ENCODE peak calls at places on chromosome 16, in four cellular contexts. One of them, this sample, is unnamed.

GRCh38 chr16:19284207-19284606 is 1.3 kb upstream of the CLEC19A start:
- DNase-seq in fibroblast of mammary gland: peak
- DNase-seq in lower leg skin: peak
- DNase-seq in cardiac muscle cell: no peak
- DNase-seq in this sample: no peak

GRCh38 chr16:72199938-72200337 is 28.0 kb upstream of the PMFBP1 start:
- DNase-seq in lower leg skin: peak
- DNase-seq in cardiac muscle cell: no peak
- DNase-seq in fibroblast of mammary gland: no peak
- DNase-seq in this sample: no peak

GRCh38 chr16:4869147-4869790 is 22.0 kb downstream of the UBN1 start:
- DNase-seq in cardiac muscle cell: no peak
- DNase-seq in fibroblast of mammary gland: no peak
- DNase-seq in lower leg skin: peak
- DNase-seq in this sample: no peak

GRCh38 chr16:73730496-73731090 is 566.0 kb upstream of the PSMD7 start:
- DNase-seq in fibroblast of mammary gland: no peak
- DNase-seq in lower leg skin: no peak
- DNase-seq in cardiac muscle cell: no peak
- DNase-seq in this sample: no peak

GRCh38 chr16:64417711-64418227 is 704.1 kb downstream of the CDH11 start:
- DNase-seq in fibroblast of mammary gland: peak
- DNase-seq in cardiac muscle cell: peak
- DNase-seq in lower leg skin: no peak
- DNase-seq in this sample: no peak

GRCh38 chr16:52547834-52548215 is 882 bp upstream of the TOX3 start:
- DNase-seq in cardiac muscle cell: no peak
- DNase-seq in lower leg skin: no peak
- DNase-seq in fibroblast of mammary gland: no peak
- DNase-seq in this sample: no peak

GRCh38 chr16:29857133-29857760 is 5.8 kb downstream of the CDIPT start:
- DNase-seq in cardiac muscle cell: peak
- DNase-seq in fibroblast of mammary gland: peak
- DNase-seq in lower leg skin: no peak
- DNase-seq in this sample: peak

GRCh38 chr16:21130811-21131210 is 19.8 kb downstream of the DNAH3 start:
- DNase-seq in cardiac muscle cell: no peak
- DNase-seq in fibroblast of mammary gland: no peak
- DNase-seq in lower leg skin: no peak
- DNase-seq in this sample: no peak

GRCh38 chr16:84467256-84467655 is 37.2 kb downstream of the MEAK7 start:
- DNase-seq in lower leg skin: no peak
- DNase-seq in cardiac muscle cell: no peak
- DNase-seq in fibroblast of mammary gland: no peak
- DNase-seq in this sample: no peak

GRCh38 chr16:85912271-85912974 is 13.5 kb downstream of the IRF8 start:
- DNase-seq in cardiac muscle cell: peak
- DNase-seq in lower leg skin: no peak
- DNase-seq in fibroblast of mammary gland: peak
- DNase-seq in this sample: no peak

GRCh38 chr16:52528393-52529080 is 18.4 kb downstream of the TOX3 start:
- DNase-seq in fibroblast of mammary gland: no peak
- DNase-seq in cardiac muscle cell: no peak
- DNase-seq in lower leg skin: no peak
- DNase-seq in this sample: no peak

GRCh38 chr16:21101631-21102420 is 48.8 kb downstream of the DNAH3 start:
- DNase-seq in lower leg skin: peak
- DNase-seq in fibroblast of mammary gland: peak
- DNase-seq in cardiac muscle cell: peak
- DNase-seq in this sample: no peak

GRCh38 chr16:16025214-16025968 is 76.0 kb downstream of the ABCC1 start:
- DNase-seq in cardiac muscle cell: peak
- DNase-seq in lower leg skin: no peak
- DNase-seq in fibroblast of mammary gland: peak
- DNase-seq in this sample: no peak

GRCh38 chr16:3020604-3021448 is 658 bp downstream of the TNFRSF12A start:
- DNase-seq in cardiac muscle cell: peak
- DNase-seq in lower leg skin: peak
- DNase-seq in fibroblast of mammary gland: peak
- DNase-seq in this sample: peak

GRCh38 chr16:87602821-87603683 is 744 bp downstream of the JPH3 start:
- DNase-seq in fibroblast of mammary gland: no peak
- DNase-seq in lower leg skin: no peak
- DNase-seq in cardiac muscle cell: no peak
- DNase-seq in this sample: no peak

GRCh38 chr16:89552913-89553312 is 7.6 kb upstream of the RPL13 start:
- DNase-seq in cardiac muscle cell: no peak
- DNase-seq in fibroblast of mammary gland: no peak
- DNase-seq in lower leg skin: no peak
- DNase-seq in this sample: no peak

GRCh38 chr16:30977502-30977901 is 7.5 kb upstream of the HSD3B7 start:
- DNase-seq in cardiac muscle cell: no peak
- DNase-seq in fibroblast of mammary gland: peak
- DNase-seq in lower leg skin: no peak
- DNase-seq in this sample: no peak

GRCh38 chr16:88195021-88195581 is 187.7 kb upstream of the ZNF469 start:
- DNase-seq in lower leg skin: no peak
- DNase-seq in cardiac muscle cell: no peak
- DNase-seq in fibroblast of mammary gland: peak
- DNase-seq in this sample: no peak

GRCh38 chr16:14509055-14509454 is 121.0 kb downstream of the PARN start:
- DNase-seq in cardiac muscle cell: peak
- DNase-seq in fibroblast of mammary gland: peak
- DNase-seq in lower leg skin: no peak
- DNase-seq in this sample: no peak

GRCh38 chr16:8858994-8859912 is 9.6 kb downstream of the CARHSP1 start:
- DNase-seq in cardiac muscle cell: no peak
- DNase-seq in lower leg skin: no peak
- DNase-seq in fibroblast of mammary gland: no peak
- DNase-seq in this sample: no peak

GRCh38 chr16:82092711-82093110 is 57.7 kb downstream of the HSD17B2 start:
- DNase-seq in lower leg skin: no peak
- DNase-seq in fibroblast of mammary gland: no peak
- DNase-seq in cardiac muscle cell: no peak
- DNase-seq in this sample: no peak

GRCh38 chr16:15440852-15441251 is 6.5 kb downstream of the BMERB1 start:
- DNase-seq in lower leg skin: no peak
- DNase-seq in fibroblast of mammary gland: peak
- DNase-seq in cardiac muscle cell: peak
- DNase-seq in this sample: no peak

GRCh38 chr16:75695708-75696107 is 5.6 kb downstream of the DUXB start:
- DNase-seq in lower leg skin: no peak
- DNase-seq in fibroblast of mammary gland: peak
- DNase-seq in cardiac muscle cell: no peak
- DNase-seq in this sample: no peak

GRCh38 chr16:3696425-3697218 is 20.7 kb downstream of the TRAP1 start:
- DNase-seq in fibroblast of mammary gland: peak
- DNase-seq in lower leg skin: no peak
- DNase-seq in cardiac muscle cell: peak
- DNase-seq in this sample: peak

GRCh38 chr16:59688006-59688405 is 953.9 kb upstream of the GOT2 start:
- DNase-seq in lower leg skin: no peak
- DNase-seq in fibroblast of mammary gland: no peak
- DNase-seq in cardiac muscle cell: no peak
- DNase-seq in this sample: no peak

GRCh38 chr16:67199808-67200198 is 872 bp downstream of the ELMO3 start:
- DNase-seq in cardiac muscle cell: no peak
- DNase-seq in lower leg skin: no peak
- DNase-seq in fibroblast of mammary gland: no peak
- DNase-seq in this sample: no peak

GRCh38 chr16:67197704-67198103 is 1.2 kb upstream of the ELMO3 start:
- DNase-seq in fibroblast of mammary gland: no peak
- DNase-seq in cardiac muscle cell: no peak
- DNase-seq in lower leg skin: no peak
- DNase-seq in this sample: no peak

GRCh38 chr16:67200491-67200890 is 1.6 kb downstream of the ELMO3 start:
- DNase-seq in fibroblast of mammary gland: no peak
- DNase-seq in cardiac muscle cell: no peak
- DNase-seq in lower leg skin: no peak
- DNase-seq in this sample: no peak

GRCh38 chr16:67198238-67198734 is 645 bp upstream of the ELMO3 start:
- DNase-seq in lower leg skin: no peak
- DNase-seq in fibroblast of mammary gland: peak
- DNase-seq in cardiac muscle cell: peak
- DNase-seq in this sample: no peak

GRCh38 chr16:67199011-67199807 is at the start of gene ELMO3:
- DNase-seq in cardiac muscle cell: no peak
- DNase-seq in lower leg skin: peak
- DNase-seq in fibroblast of mammary gland: no peak
- DNase-seq in this sample: no peak
- TF ChIP-seq CTCF in cardiac muscle cell: peak
- TF ChIP-seq CTCF in lower leg skin: no peak
- TF ChIP-seq CTCF in fibroblast of mammary gland: peak
- TF ChIP-seq CTCF in this sample: peak

GRCh38 chr16:11583171-11583570 is 3.5 kb downstream of the LITAF start:
- DNase-seq in cardiac muscle cell: peak
- DNase-seq in lower leg skin: no peak
- DNase-seq in fibroblast of mammary gland: peak
- DNase-seq in this sample: no peak
- H3K4me3 ChIP-seq in cardiac muscle cell: no peak
- H3K4me3 ChIP-seq in lower leg skin: no peak
- H3K4me3 ChIP-seq in fibroblast of mammary gland: no peak
- H3K4me3 ChIP-seq in this sample: peak

GRCh38 chr16:1984347-1985225 is 593 bp downstream of the GFER start:
- DNase-seq in lower leg skin: no peak
- DNase-seq in cardiac muscle cell: no peak
- DNase-seq in fibroblast of mammary gland: no peak
- DNase-seq in this sample: no peak

GRCh38 chr16:1981972-1982574 is 804 bp upstream of the NOXO1 start:
- DNase-seq in fibroblast of mammary gland: no peak
- DNase-seq in lower leg skin: no peak
- DNase-seq in cardiac muscle cell: no peak
- DNase-seq in this sample: no peak

GRCh38 chr16:1981398-1981836 is at the start of gene NOXO1:
- DNase-seq in cardiac muscle cell: no peak
- DNase-seq in lower leg skin: no peak
- DNase-seq in fibroblast of mammary gland: no peak
- DNase-seq in this sample: no peak

GRCh38 chr16:1983544-1984346 is at the start of gene GFER:
- DNase-seq in lower leg skin: peak
- DNase-seq in cardiac muscle cell: peak
- DNase-seq in fibroblast of mammary gland: peak
- DNase-seq in this sample: peak

DNA sequence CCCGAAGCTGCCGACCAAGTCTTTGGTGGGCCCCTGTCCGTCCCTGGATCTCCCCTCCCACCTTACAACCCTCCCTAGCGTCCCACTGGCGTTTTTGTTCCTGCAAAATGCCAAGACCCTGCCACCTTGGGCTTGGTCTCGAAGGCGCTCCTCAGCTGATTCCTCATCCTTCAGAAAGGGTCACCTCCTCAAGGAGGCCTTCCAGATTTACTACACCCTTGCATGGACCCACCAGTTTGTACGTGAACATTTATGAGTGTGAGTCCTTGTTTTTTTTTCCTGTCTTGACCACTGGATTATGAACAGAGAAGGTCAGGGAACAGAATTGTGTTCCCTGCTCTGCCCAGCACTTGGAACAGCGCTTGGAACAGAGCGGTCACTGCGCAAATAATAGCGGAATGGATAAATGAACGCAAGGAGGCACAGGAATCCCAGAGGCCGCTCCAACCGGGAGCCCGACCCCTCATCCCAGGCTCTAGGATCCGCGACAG is 895 bp upstream of the GFER start:
- DNase-seq in cardiac muscle cell: no peak
- DNase-seq in lower leg skin: no peak
- DNase-seq in fibroblast of mammary gland: no peak
- DNase-seq in this sample: no peak
- TF ChIP-seq CTCF in cardiac muscle cell: no peak
- TF ChIP-seq CTCF in lower leg skin: no peak
- TF ChIP-seq CTCF in fibroblast of mammary gland: no peak
- TF ChIP-seq CTCF in this sample: no peak

DNA sequence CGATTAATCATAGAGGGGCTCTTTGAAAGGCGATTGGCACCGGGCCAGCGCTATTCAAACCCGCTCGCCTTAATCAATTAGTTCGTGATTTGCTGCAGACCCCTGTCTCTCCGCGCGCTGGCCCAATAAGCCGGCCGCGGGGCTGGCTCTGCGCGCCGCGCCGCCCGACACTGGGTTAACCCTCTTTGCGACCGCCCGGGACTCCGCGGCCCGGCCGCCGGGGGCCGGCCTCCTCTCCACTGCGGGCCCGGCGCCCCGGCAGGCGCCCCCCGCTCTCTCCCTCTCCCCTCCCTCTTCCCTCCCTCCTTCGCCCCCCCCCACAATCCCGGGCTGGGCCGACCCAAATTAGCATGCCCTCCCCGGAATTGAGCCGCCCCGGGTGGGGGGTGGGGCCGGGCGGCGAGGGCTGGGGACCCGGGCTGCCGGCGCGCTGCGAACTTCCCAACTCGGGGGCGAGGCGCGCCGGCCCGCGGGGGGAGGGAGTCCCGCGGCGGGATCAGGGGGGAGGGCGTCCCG is 423 bp upstream of the SALL1 start:
- DNase-seq in fibroblast of mammary gland: peak
- DNase-seq in lower leg skin: no peak
- DNase-seq in cardiac muscle cell: peak
- DNase-seq in this sample: peak
- H3K4me3 ChIP-seq in fibroblast of mammary gland: peak
- H3K4me3 ChIP-seq in lower leg skin: no peak
- H3K4me3 ChIP-seq in cardiac muscle cell: peak
- H3K4me3 ChIP-seq in this sample: peak

GRCh38 chr16:1380195-1380594 is 28.5 kb downstream of the GNPTG start:
- DNase-seq in lower leg skin: no peak
- DNase-seq in fibroblast of mammary gland: no peak
- DNase-seq in cardiac muscle cell: no peak
- DNase-seq in this sample: no peak

GRCh38 chr16:1378804-1379053 is 27.0 kb downstream of the GNPTG start:
- DNase-seq in fibroblast of mammary gland: no peak
- DNase-seq in cardiac muscle cell: no peak
- DNase-seq in lower leg skin: no peak
- DNase-seq in this sample: no peak

GRCh38 chr16:1379054-1379862 is 27.5 kb downstream of the GNPTG start:
- DNase-seq in cardiac muscle cell: peak
- DNase-seq in fibroblast of mammary gland: peak
- DNase-seq in lower leg skin: peak
- DNase-seq in this sample: no peak

GRCh38 chr16:1378087-1378803 is 26.5 kb downstream of the GNPTG start:
- DNase-seq in cardiac muscle cell: no peak
- DNase-seq in fibroblast of mammary gland: no peak
- DNase-seq in lower leg skin: no peak
- DNase-seq in this sample: no peak

GRCh38 chr16:1379863-1380174 is 28.1 kb downstream of the GNPTG start:
- DNase-seq in lower leg skin: no peak
- DNase-seq in cardiac muscle cell: no peak
- DNase-seq in fibroblast of mammary gland: no peak
- DNase-seq in this sample: no peak
- TF ChIP-seq CTCF in lower leg skin: no peak
- TF ChIP-seq CTCF in cardiac muscle cell: no peak
- TF ChIP-seq CTCF in fibroblast of mammary gland: no peak
- TF ChIP-seq CTCF in this sample: no peak